ENCODE peak calls at places on chromosomes 3 and 15, in seven cellular contexts. One of them, this sample, is unnamed.

GRCh38 chr15:81575436-81576123 is 201.6 kb upstream of the TMC3 start:
- DNase-seq in fibroblast of mammary gland: peak; percentile 5
- DNase-seq in left ventricle myocardium inferior: no peak
- DNase-seq in T-helper 17 cell: no peak
- DNase-seq in SW 1271: no peak
- DNase-seq in IMR-90: peak; percentile 1
- DNase-seq in mesothelial cell of epicardium: no peak
- DNase-seq in this sample: no peak

GRCh38 chr15:93610944-93611343 is 521.9 kb upstream of the RGMA start:
- DNase-seq in left ventricle myocardium inferior: no peak
- DNase-seq in T-helper 17 cell: no peak
- DNase-seq in mesothelial cell of epicardium: no peak
- DNase-seq in SW 1271: no peak
- DNase-seq in fibroblast of mammary gland: peak; percentile 26
- DNase-seq in IMR-90: no peak
- DNase-seq in this sample: no peak

GRCh38 chr3:148106062-148106461 is 591.6 kb upstream of the AGTR1 start:
- DNase-seq in SW 1271: no peak
- DNase-seq in fibroblast of mammary gland: peak; percentile 42
- DNase-seq in mesothelial cell of epicardium: no peak
- DNase-seq in IMR-90: no peak
- DNase-seq in left ventricle myocardium inferior: no peak
- DNase-seq in T-helper 17 cell: no peak
- DNase-seq in this sample: no peak

GRCh38 chr3:181700168-181701087 is 11.3 kb upstream of the SOX2 start:
- DNase-seq in IMR-90: peak; percentile 54
- DNase-seq in T-helper 17 cell: no peak
- DNase-seq in SW 1271: no peak
- DNase-seq in mesothelial cell of epicardium: no peak
- DNase-seq in left ventricle myocardium inferior: peak; percentile 40
- DNase-seq in fibroblast of mammary gland: peak; percentile 75
- DNase-seq in this sample: no peak

GRCh38 chr3:52004158-52004787 is 8.6 kb upstream of the RPL29 start:
- DNase-seq in IMR-90: peak; percentile 48
- DNase-seq in fibroblast of mammary gland: no peak
- DNase-seq in SW 1271: no peak
- DNase-seq in T-helper 17 cell: no peak
- DNase-seq in left ventricle myocardium inferior: peak; percentile 67
- DNase-seq in mesothelial cell of epicardium: peak; percentile 42
- DNase-seq in this sample: no peak

GRCh38 chr15:100383302-100384107 is 41.7 kb upstream of the ADAMTS17 start:
- DNase-seq in IMR-90: no peak
- DNase-seq in SW 1271: no peak
- DNase-seq in mesothelial cell of epicardium: no peak
- DNase-seq in fibroblast of mammary gland: peak; percentile 8
- DNase-seq in T-helper 17 cell: no peak
- DNase-seq in left ventricle myocardium inferior: no peak
- DNase-seq in this sample: no peak

GRCh38 chr3:114739627-114740026 is 407.5 kb downstream of the ZBTB20 start:
- DNase-seq in fibroblast of mammary gland: no peak
- DNase-seq in SW 1271: no peak
- DNase-seq in T-helper 17 cell: no peak
- DNase-seq in IMR-90: no peak
- DNase-seq in left ventricle myocardium inferior: no peak
- DNase-seq in mesothelial cell of epicardium: no peak
- DNase-seq in this sample: no peak

GRCh38 chr3:45807645-45808540 is 11.6 kb upstream of the SLC6A20 start:
- DNase-seq in mesothelial cell of epicardium: no peak
- DNase-seq in IMR-90: no peak
- DNase-seq in SW 1271: no peak
- DNase-seq in left ventricle myocardium inferior: no peak
- DNase-seq in fibroblast of mammary gland: no peak
- DNase-seq in T-helper 17 cell: no peak
- DNase-seq in this sample: no peak

GRCh38 chr15:28960979-28961378 is 75.2 kb downstream of the APBA2 start:
- DNase-seq in IMR-90: peak; percentile 95
- DNase-seq in mesothelial cell of epicardium: no peak
- DNase-seq in left ventricle myocardium inferior: no peak
- DNase-seq in fibroblast of mammary gland: peak; percentile 77
- DNase-seq in SW 1271: peak; percentile 47
- DNase-seq in T-helper 17 cell: no peak
- DNase-seq in this sample: no peak

GRCh38 chr3:52830535-52831258 is at the start of gene ITIH4:
- DNase-seq in SW 1271: no peak
- DNase-seq in fibroblast of mammary gland: no peak
- DNase-seq in IMR-90: no peak
- DNase-seq in left ventricle myocardium inferior: no peak
- DNase-seq in mesothelial cell of epicardium: no peak
- DNase-seq in T-helper 17 cell: no peak
- DNase-seq in this sample: no peak

GRCh38 chr3:78992400-78992799 is 775.4 kb downstream of the ROBO1 start:
- DNase-seq in left ventricle myocardium inferior: no peak
- DNase-seq in fibroblast of mammary gland: no peak
- DNase-seq in T-helper 17 cell: no peak
- DNase-seq in IMR-90: no peak
- DNase-seq in mesothelial cell of epicardium: no peak
- DNase-seq in SW 1271: no peak
- DNase-seq in this sample: no peak

GRCh38 chr3:71210257-71211002 is 373.1 kb downstream of the FOXP1 start:
- DNase-seq in T-helper 17 cell: no peak
- DNase-seq in fibroblast of mammary gland: peak; percentile 87
- DNase-seq in left ventricle myocardium inferior: no peak
- DNase-seq in SW 1271: no peak
- DNase-seq in mesothelial cell of epicardium: no peak
- DNase-seq in IMR-90: peak; percentile 76
- DNase-seq in this sample: no peak

GRCh38 chr3:164806188-164806587 is 272.1 kb downstream of the SI start:
- DNase-seq in T-helper 17 cell: no peak
- DNase-seq in SW 1271: no peak
- DNase-seq in mesothelial cell of epicardium: no peak
- DNase-seq in fibroblast of mammary gland: no peak
- DNase-seq in IMR-90: no peak
- DNase-seq in left ventricle myocardium inferior: no peak
- DNase-seq in this sample: no peak

GRCh38 chr15:90058308-90058707 is 44.0 kb downstream of the IDH2 start:
- DNase-seq in SW 1271: no peak
- DNase-seq in T-helper 17 cell: no peak
- DNase-seq in IMR-90: no peak
- DNase-seq in fibroblast of mammary gland: no peak
- DNase-seq in mesothelial cell of epicardium: no peak
- DNase-seq in left ventricle myocardium inferior: no peak
- DNase-seq in this sample: no peak

GRCh38 chr15:31852933-31853332 is 177.4 kb upstream of the CHRNA7 start:
- DNase-seq in mesothelial cell of epicardium: no peak
- DNase-seq in IMR-90: no peak
- DNase-seq in left ventricle myocardium inferior: no peak
- DNase-seq in fibroblast of mammary gland: no peak
- DNase-seq in SW 1271: no peak
- DNase-seq in T-helper 17 cell: no peak
- DNase-seq in this sample: no peak

GRCh38 chr3:13379191-13379830 is 40.8 kb downstream of the NUP210 start:
- DNase-seq in left ventricle myocardium inferior: no peak
- DNase-seq in IMR-90: peak; percentile 84
- DNase-seq in SW 1271: no peak
- DNase-seq in fibroblast of mammary gland: peak; percentile 64
- DNase-seq in mesothelial cell of epicardium: no peak
- DNase-seq in T-helper 17 cell: no peak
- DNase-seq in this sample: no peak

GRCh38 chr3:82044918-82045715 is 283.7 kb upstream of the GBE1 start:
- DNase-seq in fibroblast of mammary gland: peak; percentile 11
- DNase-seq in mesothelial cell of epicardium: no peak
- DNase-seq in left ventricle myocardium inferior: no peak
- DNase-seq in IMR-90: no peak
- DNase-seq in T-helper 17 cell: no peak
- DNase-seq in SW 1271: no peak
- DNase-seq in this sample: no peak

This sample was measured in upper lobe of left lung.